ENCODE peak calls at places on chromosomes 1 and 21, in five cellular contexts. Z, O, B, P and L are unnamed samples.

GRCh38 chr1:222892137-222892763 is 77.4 kb downstream of the DISP1 start:
- DNase-seq in Z (no peak), O (no peak), B (no peak), P (no peak), L (no peak)

GRCh38 chr1:76268341-76268740 is 193.8 kb downstream of the ST6GALNAC3 start:
- DNase-seq in Z (no peak), O (no peak), B (no peak), P (no peak), L (peak)

GRCh38 chr1:110634455-110635281 is 28.5 kb upstream of the KCNA2 start:
- DNase-seq in Z (no peak), O (peak), B (no peak), P (peak), L (peak)

GRCh38 chr1:117670996-117671780 is 65.3 kb downstream of the TENT5C start:
- DNase-seq in Z (no peak), O (no peak), B (no peak), P (no peak), L (no peak)

GRCh38 chr1:61993331-61993961 is 201.2 kb upstream of the L1TD1 start:
- DNase-seq in Z (no peak), O (no peak), B (no peak), P (no peak), L (no peak)

GRCh38 chr1:227947678-227948492 is at the start of gene WNT9A:
- DNase-seq in Z (peak), O (no peak), B (no peak), P (no peak), L (no peak)

GRCh38 chr1:59013276-59013927 is 229.6 kb upstream of the JUN start:
- DNase-seq in Z (no peak), O (no peak), B (no peak), P (no peak), L (no peak)

GRCh38 chr1:31227891-31228290 is 11.8 kb downstream of the NKAIN1 start:
- DNase-seq in Z (peak), O (no peak), B (no peak), P (no peak), L (no peak)

GRCh38 chr1:25031601-25031965 is 101.5 kb upstream of the RUNX3 start:
- DNase-seq in Z (no peak), O (no peak), B (no peak), P (no peak), L (peak)

GRCh38 chr1:34846265-34846664 is 13.3 kb downstream of the SMIM12 start:
- DNase-seq in Z (no peak), O (no peak), B (no peak), P (no peak), L (no peak)

GRCh38 chr21:39556176-39556575 is 56.6 kb upstream of the B3GALT5 start:
- DNase-seq in Z (peak), O (no peak), B (no peak), P (no peak), L (no peak)

GRCh38 chr1:23100074-23100748 is 68.4 kb downstream of the LUZP1 start:
- DNase-seq in Z (no peak), O (no peak), B (peak), P (peak), L (no peak)

GRCh38 chr1:93811646-93812045 is 67.4 kb downstream of the DNTTIP2 start:
- DNase-seq in Z (no peak), O (no peak), B (peak), P (no peak), L (no peak)

GRCh38 chr1:158067651-158068050 is 74.2 kb downstream of the KIRREL1 start:
- DNase-seq in Z (no peak), O (no peak), B (peak), P (no peak), L (no peak)

GRCh38 chr1:16145988-16146887 is 9.6 kb downstream of the EPHA2 start:
- DNase-seq in Z (no peak), O (peak), B (no peak), P (peak), L (no peak)

GRCh38 chr1:235675152-235675890 is 25.7 kb upstream of the GNG4 start:
- DNase-seq in Z (no peak), O (no peak), B (no peak), P (peak), L (no peak)

GRCh38 chr1:172663726-172664125 is 4.8 kb downstream of the FASLG start:
- DNase-seq in Z (no peak), O (no peak), B (no peak), P (no peak), L (no peak)

GRCh38 chr21:15050588-15051377 is 14.0 kb downstream of the NRIP1 start:
- DNase-seq in Z (no peak), O (no peak), B (no peak), P (no peak), L (no peak)

GRCh38 chr1:212478467-212479025 is 45.8 kb downstream of the NENF start:
- DNase-seq in Z (no peak), O (no peak), B (no peak), P (no peak), L (no peak)

GRCh38 chr1:62407398-62408009 is 29.3 kb upstream of the USP1 start:
- DNase-seq in Z (peak), O (no peak), B (peak), P (peak), L (peak)

GRCh38 chr1:110390692-110391232 is at the start of gene SLC16A4:
- DNase-seq in Z (no peak), O (no peak), B (no peak), P (no peak), L (no peak)

GRCh38 chr1:30965914-30966313 is 57.4 kb upstream of the SDC3 start:
- DNase-seq in Z (no peak), O (no peak), B (no peak), P (no peak), L (no peak)

GRCh38 chr1:156608036-156608674 is 6.9 kb upstream of the GPATCH4 start:
- DNase-seq in Z (peak), O (no peak), B (peak), P (peak), L (peak)